ENCODE peak calls at places on chromosomes 1 and 21, in six cellular contexts. One of them, this sample, is unnamed.

GRCh38 chr1:6325482-6325881 is 64.6 kb upstream of the GPR153 start:
- DNase-seq in fibroblast of pulmonary artery: no peak
- DNase-seq in WTC11: no peak
- DNase-seq in stimulated activated CD8-positive, alpha-beta memory T cell treated with anti-CD3 and anti-CD28 coated beads, Interleukin-4, amount 100 ng/mL, for 4 hours: no peak
- DNase-seq in retina: no peak
- DNase-seq in brain microvascular endothelial cell: no peak
- DNase-seq in this sample: no peak

GRCh38 chr21:41578083-41578482 is 70.1 kb upstream of the TMPRSS2 start:
- DNase-seq in fibroblast of pulmonary artery: no peak
- DNase-seq in WTC11: no peak
- DNase-seq in stimulated activated CD8-positive, alpha-beta memory T cell treated with anti-CD3 and anti-CD28 coated beads, Interleukin-4, amount 100 ng/mL, for 4 hours: no peak
- DNase-seq in retina: no peak
- DNase-seq in brain microvascular endothelial cell: no peak
- DNase-seq in this sample: no peak

GRCh38 chr1:226711976-226712778 is 26.9 kb downstream of the ITPKB start:
- DNase-seq in fibroblast of pulmonary artery: no peak
- DNase-seq in WTC11: no peak
- DNase-seq in stimulated activated CD8-positive, alpha-beta memory T cell treated with anti-CD3 and anti-CD28 coated beads, Interleukin-4, amount 100 ng/mL, for 4 hours: no peak
- DNase-seq in retina: no peak
- DNase-seq in brain microvascular endothelial cell: no peak
- DNase-seq in this sample: no peak

GRCh38 chr21:39046236-39046911 is 136.9 kb downstream of the PSMG1 start:
- DNase-seq in fibroblast of pulmonary artery: no peak
- DNase-seq in WTC11: no peak
- DNase-seq in stimulated activated CD8-positive, alpha-beta memory T cell treated with anti-CD3 and anti-CD28 coated beads, Interleukin-4, amount 100 ng/mL, for 4 hours: no peak
- DNase-seq in retina: no peak
- DNase-seq in brain microvascular endothelial cell: no peak
- DNase-seq in this sample: no peak

GRCh38 chr1:192461684-192462083 is 113.9 kb upstream of the RGS1 start:
- DNase-seq in fibroblast of pulmonary artery: no peak
- DNase-seq in WTC11: no peak
- DNase-seq in stimulated activated CD8-positive, alpha-beta memory T cell treated with anti-CD3 and anti-CD28 coated beads, Interleukin-4, amount 100 ng/mL, for 4 hours: no peak
- DNase-seq in retina: no peak
- DNase-seq in brain microvascular endothelial cell: no peak
- DNase-seq in this sample: no peak

GRCh38 chr1:89873757-89874156 is 52.9 kb downstream of the LRRC8D start:
- DNase-seq in fibroblast of pulmonary artery: peak; percentile 94
- DNase-seq in WTC11: no peak
- DNase-seq in stimulated activated CD8-positive, alpha-beta memory T cell treated with anti-CD3 and anti-CD28 coated beads, Interleukin-4, amount 100 ng/mL, for 4 hours: no peak
- DNase-seq in retina: no peak
- DNase-seq in brain microvascular endothelial cell: no peak
- DNase-seq in this sample: peak; percentile 77

GRCh38 chr1:58883888-58884482 is 100.1 kb upstream of the JUN start:
- DNase-seq in fibroblast of pulmonary artery: peak; percentile 90
- DNase-seq in WTC11: no peak
- DNase-seq in stimulated activated CD8-positive, alpha-beta memory T cell treated with anti-CD3 and anti-CD28 coated beads, Interleukin-4, amount 100 ng/mL, for 4 hours: no peak
- DNase-seq in retina: no peak
- DNase-seq in brain microvascular endothelial cell: no peak
- DNase-seq in this sample: no peak

GRCh38 chr1:154407021-154407865 is 2.1 kb downstream of the IL6R start:
- DNase-seq in fibroblast of pulmonary artery: no peak
- DNase-seq in WTC11: no peak
- DNase-seq in stimulated activated CD8-positive, alpha-beta memory T cell treated with anti-CD3 and anti-CD28 coated beads, Interleukin-4, amount 100 ng/mL, for 4 hours: no peak
- DNase-seq in retina: no peak
- DNase-seq in brain microvascular endothelial cell: no peak
- DNase-seq in this sample: no peak

GRCh38 chr1:67687649-67688048 is 2.6 kb downstream of the GADD45A start:
- DNase-seq in fibroblast of pulmonary artery: peak; percentile 87
- DNase-seq in WTC11: no peak
- DNase-seq in stimulated activated CD8-positive, alpha-beta memory T cell treated with anti-CD3 and anti-CD28 coated beads, Interleukin-4, amount 100 ng/mL, for 4 hours: no peak
- DNase-seq in retina: no peak
- DNase-seq in brain microvascular endothelial cell: peak; percentile 49
- DNase-seq in this sample: peak; percentile 71

GRCh38 chr1:199612976-199613774 is 414.3 kb upstream of the NR5A2 start:
- DNase-seq in fibroblast of pulmonary artery: peak; percentile 13
- DNase-seq in WTC11: no peak
- DNase-seq in stimulated activated CD8-positive, alpha-beta memory T cell treated with anti-CD3 and anti-CD28 coated beads, Interleukin-4, amount 100 ng/mL, for 4 hours: no peak
- DNase-seq in retina: no peak
- DNase-seq in brain microvascular endothelial cell: peak; percentile 41
- DNase-seq in this sample: peak; percentile 21

GRCh38 chr21:36396314-36396713 is 11.1 kb downstream of the CHAF1B start:
- DNase-seq in fibroblast of pulmonary artery: no peak
- DNase-seq in WTC11: no peak
- DNase-seq in stimulated activated CD8-positive, alpha-beta memory T cell treated with anti-CD3 and anti-CD28 coated beads, Interleukin-4, amount 100 ng/mL, for 4 hours: no peak
- DNase-seq in retina: no peak
- DNase-seq in brain microvascular endothelial cell: no peak
- DNase-seq in this sample: no peak

GRCh38 chr1:153540394-153541361 is at the start of gene S100A5:
- DNase-seq in fibroblast of pulmonary artery: no peak
- DNase-seq in WTC11: no peak
- DNase-seq in stimulated activated CD8-positive, alpha-beta memory T cell treated with anti-CD3 and anti-CD28 coated beads, Interleukin-4, amount 100 ng/mL, for 4 hours: no peak
- DNase-seq in retina: no peak
- DNase-seq in brain microvascular endothelial cell: no peak
- DNase-seq in this sample: peak; percentile 35

GRCh38 chr1:82778612-82779011 is 977.9 kb downstream of the ADGRL2 start:
- DNase-seq in fibroblast of pulmonary artery: peak; percentile 8
- DNase-seq in WTC11: peak; percentile 24
- DNase-seq in stimulated activated CD8-positive, alpha-beta memory T cell treated with anti-CD3 and anti-CD28 coated beads, Interleukin-4, amount 100 ng/mL, for 4 hours: no peak
- DNase-seq in retina: no peak
- DNase-seq in brain microvascular endothelial cell: peak; percentile 8
- DNase-seq in this sample: no peak

GRCh38 chr1:61198554-61198953 is 116.2 kb downstream of the NFIA start:
- DNase-seq in fibroblast of pulmonary artery: no peak
- DNase-seq in WTC11: no peak
- DNase-seq in stimulated activated CD8-positive, alpha-beta memory T cell treated with anti-CD3 and anti-CD28 coated beads, Interleukin-4, amount 100 ng/mL, for 4 hours: no peak
- DNase-seq in retina: no peak
- DNase-seq in brain microvascular endothelial cell: no peak
- DNase-seq in this sample: no peak

GRCh38 chr1:35269190-35269988 is 880 bp downstream of the ZMYM4 start:
- DNase-seq in fibroblast of pulmonary artery: peak; percentile 39
- DNase-seq in WTC11: no peak
- DNase-seq in stimulated activated CD8-positive, alpha-beta memory T cell treated with anti-CD3 and anti-CD28 coated beads, Interleukin-4, amount 100 ng/mL, for 4 hours: no peak
- DNase-seq in retina: no peak
- DNase-seq in brain microvascular endothelial cell: no peak
- DNase-seq in this sample: no peak

GRCh38 chr1:12615916-12616708 is 1.9 kb downstream of the DHRS3 start:
- DNase-seq in fibroblast of pulmonary artery: peak; percentile 44
- DNase-seq in WTC11: peak; percentile 65
- DNase-seq in stimulated activated CD8-positive, alpha-beta memory T cell treated with anti-CD3 and anti-CD28 coated beads, Interleukin-4, amount 100 ng/mL, for 4 hours: no peak
- DNase-seq in retina: peak; percentile 47
- DNase-seq in brain microvascular endothelial cell: no peak
- DNase-seq in this sample: peak; percentile 69

GRCh38 chr1:237695878-237696277 is 194.8 kb downstream of the ZP4 start:
- DNase-seq in fibroblast of pulmonary artery: no peak
- DNase-seq in WTC11: no peak
- DNase-seq in stimulated activated CD8-positive, alpha-beta memory T cell treated with anti-CD3 and anti-CD28 coated beads, Interleukin-4, amount 100 ng/mL, for 4 hours: no peak
- DNase-seq in retina: no peak
- DNase-seq in brain microvascular endothelial cell: no peak
- DNase-seq in this sample: no peak

GRCh38 chr1:12435639-12436344 is 182.2 kb downstream of the DHRS3 start:
- DNase-seq in fibroblast of pulmonary artery: peak; percentile 58
- DNase-seq in WTC11: no peak
- DNase-seq in stimulated activated CD8-positive, alpha-beta memory T cell treated with anti-CD3 and anti-CD28 coated beads, Interleukin-4, amount 100 ng/mL, for 4 hours: no peak
- DNase-seq in retina: no peak
- DNase-seq in brain microvascular endothelial cell: peak; percentile 67
- DNase-seq in this sample: no peak

GRCh38 chr1:20367626-20368025 is 77.0 kb downstream of the VWA5B1 start:
- DNase-seq in fibroblast of pulmonary artery: no peak
- DNase-seq in WTC11: no peak
- DNase-seq in stimulated activated CD8-positive, alpha-beta memory T cell treated with anti-CD3 and anti-CD28 coated beads, Interleukin-4, amount 100 ng/mL, for 4 hours: no peak
- DNase-seq in retina: no peak
- DNase-seq in brain microvascular endothelial cell: no peak
- DNase-seq in this sample: no peak

GRCh38 chr1:16630661-16631247 is 17.4 kb upstream of the NBPF1 start:
- DNase-seq in fibroblast of pulmonary artery: no peak
- DNase-seq in WTC11: no peak
- DNase-seq in stimulated activated CD8-positive, alpha-beta memory T cell treated with anti-CD3 and anti-CD28 coated beads, Interleukin-4, amount 100 ng/mL, for 4 hours: no peak
- DNase-seq in retina: no peak
- DNase-seq in brain microvascular endothelial cell: no peak
- DNase-seq in this sample: no peak

GRCh38 chr1:154320882-154321608 is at the start of gene AQP10:
- DNase-seq in fibroblast of pulmonary artery: peak; percentile 87
- DNase-seq in WTC11: no peak
- DNase-seq in stimulated activated CD8-positive, alpha-beta memory T cell treated with anti-CD3 and anti-CD28 coated beads, Interleukin-4, amount 100 ng/mL, for 4 hours: no peak
- DNase-seq in retina: no peak
- DNase-seq in brain microvascular endothelial cell: peak; percentile 51
- DNase-seq in this sample: no peak

This sample was measured in HFFc6.